ENCODE peak calls at places on chromosome 2, in eight cellular contexts. U, Z, T, V, B, N, Y and L are unnamed samples.

GRCh38 chr2:143263045-143263625 is 133.9 kb downstream of the ARHGAP15 start:
- DNase-seq in U (no peak), Z (no peak), T (peak), V (no peak), B (no peak), N (no peak), Y (no peak), L (no peak)

GRCh38 chr2:170771049-170771937 is 1.1 kb downstream of the ERICH2 start:
- DNase-seq in U (peak), Z (no peak), T (peak), V (no peak), B (no peak), N (no peak), Y (no peak), L (peak)

GRCh38 chr2:43038720-43039099 is 187.7 kb downstream of the ZFP36L2 start:
- DNase-seq in U (no peak), Z (no peak), T (no peak), V (no peak), B (no peak), N (no peak), Y (no peak), L (no peak)

GRCh38 chr2:53058526-53058925 is 709.1 kb upstream of the CHAC2 start:
- DNase-seq in U (no peak), Z (no peak), T (peak), V (no peak), B (no peak), N (no peak), Y (no peak), L (no peak)

GRCh38 chr2:28662468-28663095 is 89.0 kb upstream of the PPP1CB start:
- DNase-seq in U (no peak), Z (no peak), T (peak), V (no peak), B (no peak), N (peak), Y (peak), L (peak)

GRCh38 chr2:68832161-68832869 is 38.9 kb downstream of the BMP10 start:
- DNase-seq in U (peak), Z (peak), T (peak), V (no peak), B (peak), N (peak), Y (peak), L (peak)

GRCh38 chr2:208254118-208254870 is 577 bp downstream of the IDH1 start:
- DNase-seq in U (peak), Z (peak), T (peak), V (no peak), B (peak), N (peak), Y (peak), L (peak)

GRCh38 chr2:27431395-27431794 is 3.0 kb downstream of the NRBP1 start:
- DNase-seq in U (no peak), Z (no peak), T (peak), V (no peak), B (no peak), N (no peak), Y (peak), L (peak)

GRCh38 chr2:24164416-24164973 is 10.4 kb upstream of the FAM228A start:
- DNase-seq in U (peak), Z (peak), T (peak), V (no peak), B (peak), N (no peak), Y (no peak), L (peak)

GRCh38 chr2:223052710-223053261 is 796 bp downstream of the KCNE4 start:
- DNase-seq in U (no peak), Z (no peak), T (no peak), V (no peak), B (no peak), N (peak), Y (no peak), L (no peak)

GRCh38 chr2:8999802-9000201 is 3.7 kb downstream of the MBOAT2 start:
- DNase-seq in U (no peak), Z (no peak), T (peak), V (no peak), B (no peak), N (no peak), Y (no peak), L (no peak)

GRCh38 chr2:237478969-237479368 is 8.1 kb upstream of the MLPH start:
- DNase-seq in U (no peak), Z (no peak), T (no peak), V (no peak), B (no peak), N (no peak), Y (no peak), L (no peak)

GRCh38 chr2:232587527-232587926 is 37.0 kb downstream of the EIF4E2 start:
- DNase-seq in U (no peak), Z (no peak), T (no peak), V (no peak), B (no peak), N (no peak), Y (no peak), L (no peak)

GRCh38 chr2:241774419-241775222 is 2.0 kb upstream of the GAL3ST2 start:
- DNase-seq in U (no peak), Z (peak), T (peak), V (peak), B (no peak), N (no peak), Y (no peak), L (peak)

GRCh38 chr2:73111300-73112025 is 1.3 kb downstream of the RAB11FIP5 start:
- DNase-seq in U (peak), Z (peak), T (peak), V (no peak), B (no peak), N (peak), Y (peak), L (no peak)

GRCh38 chr2:207768168-207768890 is 1.4 kb downstream of the FZD5 start:
- DNase-seq in U (peak), Z (peak), T (peak), V (no peak), B (peak), N (peak), Y (peak), L (peak)

GRCh38 chr2:37775908-37776250 is 104.4 kb upstream of the CDC42EP3 start:
- DNase-seq in U (no peak), Z (no peak), T (no peak), V (no peak), B (no peak), N (peak), Y (no peak), L (peak)

DNA sequence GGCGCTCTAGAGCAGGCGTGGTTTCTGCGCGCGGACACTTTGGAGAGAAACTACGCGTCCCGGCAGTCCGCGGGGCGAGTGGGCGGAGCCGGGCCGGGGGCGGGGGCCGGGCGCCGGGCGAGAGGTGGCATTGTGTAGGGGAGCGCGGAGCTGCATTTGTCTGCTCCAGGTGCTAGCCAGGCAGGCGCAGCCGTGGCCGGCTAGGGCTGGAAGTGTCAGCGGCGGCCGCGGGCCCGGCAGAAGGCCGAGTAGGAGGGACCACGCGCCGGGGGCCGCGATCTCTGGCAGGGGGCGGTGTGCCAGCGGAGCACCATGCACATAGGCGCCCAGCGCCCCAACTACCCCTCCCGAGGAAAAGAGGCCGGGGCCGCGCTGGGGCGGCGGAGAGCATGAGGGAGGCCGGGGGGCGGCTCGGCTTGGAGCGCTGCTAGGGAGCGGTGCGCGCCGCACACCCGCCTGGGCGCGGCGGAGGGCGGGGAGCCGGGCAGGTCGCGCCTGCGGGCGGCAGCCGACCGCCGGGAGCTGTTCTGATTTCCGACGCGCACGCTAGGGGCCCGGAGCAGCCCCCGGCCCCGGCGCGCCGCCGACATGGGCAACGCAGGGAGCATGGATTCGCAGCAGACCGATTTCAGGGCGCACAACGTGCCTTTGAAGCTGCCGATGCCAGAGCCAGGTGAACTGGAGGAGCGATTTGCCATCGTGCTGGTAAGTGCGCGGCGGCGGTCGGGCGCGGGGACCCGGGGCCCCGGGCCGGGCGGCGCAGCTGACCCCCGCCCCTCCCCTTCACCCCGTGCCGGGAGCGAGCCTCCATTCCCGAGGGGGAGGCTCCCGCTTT is at the start of gene FMNL2:
- DNase-seq in U (peak), Z (peak), T (peak), V (no peak), B (peak), N (peak), Y (peak), L (peak)
- TF ChIP-seq CTCF in U (no peak), Z (peak), T (no peak), V (no peak), B (no peak), N (no peak), Y (no peak), L (no peak)

DNA sequence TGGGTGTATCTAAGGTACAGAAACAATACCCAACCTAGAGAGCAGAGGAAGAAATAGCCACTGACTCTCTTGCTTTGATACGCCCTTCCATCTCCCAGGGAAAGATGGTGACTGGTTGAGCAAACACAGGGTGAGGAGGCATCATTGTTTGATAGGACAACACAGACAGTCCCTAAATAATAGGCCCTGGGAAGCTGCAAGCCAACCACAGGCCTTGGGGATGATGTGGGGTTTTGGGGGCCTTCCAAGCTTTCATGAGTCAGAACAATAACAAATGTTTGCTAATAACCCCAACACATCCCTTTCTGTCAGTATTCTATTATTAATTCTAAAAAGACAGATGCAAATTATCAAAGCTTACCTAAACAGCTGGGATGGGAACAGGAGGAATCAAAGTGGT is 9.8 kb downstream of the LGALSL start:
- DNase-seq in U (no peak), Z (no peak), T (peak), V (no peak), B (no peak), N (no peak), Y (no peak), L (peak)
- H3K4me3 ChIP-seq in U (no peak), Z (no peak), T (no peak), V (no peak), B (no peak), N (no peak), Y (no peak), L (no peak)

DNA sequence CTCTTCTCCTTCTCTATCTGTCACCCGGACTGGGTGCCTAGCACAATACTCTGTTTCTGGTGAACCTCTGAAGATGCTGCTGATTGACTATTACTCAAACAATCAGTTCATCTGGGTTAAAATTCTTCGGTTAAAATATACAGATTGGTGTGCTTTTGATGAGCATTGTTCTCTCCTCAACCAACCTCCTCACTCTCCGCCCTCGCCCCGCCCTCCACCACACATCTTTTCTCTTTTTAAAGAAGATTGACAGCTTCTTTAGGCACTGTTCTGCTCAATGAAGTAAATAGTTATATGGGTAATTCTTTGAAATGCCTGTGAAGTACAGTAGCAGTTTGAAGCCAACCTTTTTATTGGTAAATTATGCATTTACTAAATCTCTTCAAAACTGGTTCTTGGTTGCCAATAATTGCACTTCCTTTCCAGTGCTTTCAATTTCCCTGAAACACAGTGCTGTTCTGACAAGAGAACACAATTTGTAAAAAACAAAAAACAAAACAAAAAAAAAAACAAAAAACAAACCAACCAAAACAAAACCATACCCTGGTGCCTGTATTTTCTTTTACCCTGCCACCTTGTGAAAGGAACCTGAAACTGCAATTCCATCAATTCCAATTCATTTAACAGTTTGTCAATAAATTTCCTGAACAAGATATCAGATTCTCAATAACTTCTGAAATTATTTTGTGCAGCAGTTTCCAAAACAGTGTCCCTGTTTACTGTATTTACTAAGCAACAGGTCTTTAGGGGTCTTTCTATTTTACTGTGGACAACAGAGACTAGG is 188.6 kb downstream of the LRP1B start:
- DNase-seq in U (no peak), Z (no peak), T (peak), V (no peak), B (no peak), N (no peak), Y (no peak), L (no peak)
- TF ChIP-seq CTCF in U (no peak), Z (peak), T (peak), V (peak), B (no peak), N (no peak), Y (no peak), L (peak)

DNA sequence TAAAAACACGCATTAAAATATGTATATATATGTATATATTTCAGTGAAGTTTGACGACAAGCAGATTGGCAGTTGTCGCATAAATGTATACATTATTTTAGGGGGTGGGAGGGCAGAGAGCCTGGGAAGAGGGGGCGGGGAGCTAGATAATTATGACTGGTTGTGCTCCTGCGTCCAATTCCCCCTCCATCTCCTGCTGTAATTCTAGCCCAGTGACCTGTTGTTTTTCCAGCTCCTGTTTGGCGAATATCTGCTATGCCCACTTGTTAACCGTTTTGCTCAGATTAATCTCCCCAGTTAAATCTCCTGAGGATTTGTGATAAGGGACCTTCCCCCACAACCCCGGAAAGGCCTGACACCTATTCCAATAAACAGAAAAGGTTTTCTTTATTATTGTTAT is 684 bp downstream of the UNC80 start:
- DNase-seq in U (no peak), Z (no peak), T (no peak), V (no peak), B (no peak), N (no peak), Y (no peak), L (no peak)
- H3K4me3 ChIP-seq in U (no peak), Z (no peak), T (no peak), V (no peak), B (peak), N (no peak), Y (no peak), L (no peak)